ENCODE peak calls at places on chromosomes 12 and 14, in seven cellular contexts. Q, F, I, N, X, H and D are unnamed samples.

GRCh38 chr12:51419473-51420228 is 5.0 kb upstream of the SLC4A8 start:
- DNase-seq in N (no peak), Q (no peak), F (no peak), X (no peak), I (no peak), H (no peak), D (no peak)

GRCh38 chr12:68932701-68933563 is at the start of gene CPM:
- DNase-seq in H (peak), F (peak), Q (peak), X (no peak), I (peak), N (peak), D (no peak)

GRCh38 chr14:26088260-26088659 is 509.6 kb downstream of the NOVA1 start:
- DNase-seq in F (no peak), Q (no peak), X (no peak), H (no peak), N (no peak), I (no peak), D (no peak)

GRCh38 chr14:74531467-74531866 is 37.9 kb downstream of the ISCA2 start:
- DNase-seq in F (no peak), N (peak), X (peak), Q (no peak), I (no peak), H (no peak), D (peak)

GRCh38 chr12:67909091-67909531 is 80.1 kb upstream of the IFNG-AS1 start:
- DNase-seq in I (no peak), Q (no peak), F (no peak), H (no peak), N (no peak), X (no peak), D (no peak)

GRCh38 chr14:77950371-77950770 is 150.5 kb downstream of the ADCK1 start:
- DNase-seq in X (no peak), Q (no peak), F (no peak), I (no peak), H (no peak), N (no peak), D (no peak)

GRCh38 chr12:118103601-118104382 is at the start of gene VSIG10:
- DNase-seq in H (peak), N (peak), I (peak), X (peak), F (no peak), Q (peak), D (peak)

GRCh38 chr14:91094772-91095171 is 19.1 kb upstream of the DGLUCY start:
- DNase-seq in F (no peak), H (no peak), I (no peak), X (no peak), Q (no peak), N (no peak), D (no peak)